ENCODE peak calls at places on chromosomes 4 and X, in six cellular contexts. D is mammary epithelial cell; J is activated naive CD4-positive, alpha-beta T cell treated with Interleukin-2 at 50 U/mL for 16 hours; N is nephron progenitor cell; O is activated CD8-positive, alpha-beta memory T cell treated with anti-CD3 and anti-CD28 coated beads for 1 hour; Z is activated gamma-delta T cell. W is an unnamed sample.

GRCh38 chrX:153673398-153674218 is at the start of gene PNCK:
- DNase-seq in D (no peak), J (no peak), N (no peak), O (no peak), Z (no peak), W (no peak)

GRCh38 chrX:47854474-47854873 is 17.8 kb downstream of the ZNF81 start:
- DNase-seq in D (peak), J (peak), N (peak), O (no peak), Z (no peak), W (peak)

GRCh38 chr4:142009751-142010150 is 373.4 kb downstream of the IL15 start:
- DNase-seq in D (no peak), J (no peak), N (no peak), O (no peak), Z (no peak), W (no peak)

GRCh38 chrX:136318895-136319597 is 18.3 kb downstream of the ADGRG4 start:
- DNase-seq in D (no peak), J (no peak), N (no peak), O (no peak), Z (no peak), W (no peak)

GRCh38 chr4:87042986-87043820 is 108.4 kb downstream of the AFF1 start:
- DNase-seq in D (no peak), J (no peak), N (no peak), O (no peak), Z (no peak), W (no peak)

GRCh38 chrX:137427813-137428212 is 138.1 kb upstream of the ZIC3 start:
- DNase-seq in D (no peak), J (no peak), N (peak), O (no peak), Z (no peak), W (no peak)

GRCh38 chrX:113947548-113947947 is 636.3 kb upstream of the HTR2C start:
- DNase-seq in D (no peak), J (no peak), N (no peak), O (no peak), Z (no peak), W (peak)

GRCh38 chrX:9352683-9353430 is 112.0 kb upstream of the TBL1X start:
- DNase-seq in D (no peak), J (peak), N (no peak), O (no peak), Z (no peak), W (peak)

GRCh38 chr4:83132065-83132464 is 17.5 kb upstream of the PLAC8 start:
- DNase-seq in D (no peak), J (no peak), N (no peak), O (no peak), Z (no peak), W (no peak)

GRCh38 chr4:84678976-84679744 is 96.2 kb downstream of the CDS1 start:
- DNase-seq in D (no peak), J (no peak), N (no peak), O (no peak), Z (no peak), W (no peak)

GRCh38 chrX:80237072-80237471 is 183.2 kb upstream of the TENT5D start:
- DNase-seq in D (no peak), J (no peak), N (no peak), O (no peak), Z (no peak), W (no peak)

GRCh38 chr4:74501579-74501978 is 56.6 kb downstream of the AREG start:
- DNase-seq in D (peak), J (no peak), N (no peak), O (no peak), Z (no peak), W (peak)

GRCh38 chr4:142264961-142265360 is 581.1 kb downstream of the INPP4B start:
- DNase-seq in D (no peak), J (no peak), N (no peak), O (no peak), Z (no peak), W (no peak)

GRCh38 chrX:15350329-15350996 is 15.1 kb upstream of the PIGA start:
- DNase-seq in D (no peak), J (no peak), N (peak), O (no peak), Z (no peak), W (no peak)

GRCh38 chrX:48831136-48831908 is 4.1 kb downstream of the PCSK1N start:
- DNase-seq in D (no peak), J (no peak), N (no peak), O (no peak), Z (no peak), W (no peak)

GRCh38 chrX:144275403-144275802 is 391.5 kb downstream of the UBE2NL start:
- DNase-seq in D (peak), J (no peak), N (no peak), O (no peak), Z (no peak), W (peak)

GRCh38 chr4:94290245-94290644 is 52.4 kb downstream of the HPGDS start:
- DNase-seq in D (no peak), J (no peak), N (no peak), O (no peak), Z (no peak), W (no peak)

GRCh38 chr4:150402968-150403367 is 179.0 kb upstream of the MAB21L2 start:
- DNase-seq in D (no peak), J (no peak), N (no peak), O (peak), Z (no peak), W (peak)

GRCh38 chrX:19975862-19976261 is 15.0 kb downstream of the BCLAF3 start:
- DNase-seq in D (no peak), J (no peak), N (no peak), O (no peak), Z (no peak), W (no peak)

W was measured in MCF 10A.